ENCODE peak calls at places on chromosomes 4 and X, in six cellular contexts. A, S, G, W, E and Q are unnamed samples.
A peak's percentile ranks its signal among the peaks of the same experiment; 100 is the strongest.

GRCh38 chr4:94475794-94476193 is 24.1 kb downstream of the PDLIM5 start:
- DNase-seq in G (no peak), W (no peak), A (no peak), S (no peak), E (no peak), Q (no peak)

GRCh38 chrX:1321689-1322088 is 14.9 kb upstream of the IL3RA start:
- DNase-seq in E (no peak), W (no peak), A (no peak), G (peak; percentile 21), S (no peak), Q (no peak)

GRCh38 chr4:73914071-73914470 is 44.9 kb downstream of the CXCL1 start:
- DNase-seq in E (no peak), S (no peak), A (no peak), G (no peak), W (no peak), Q (no peak)

GRCh38 chr4:151329217-151330007 is 4.0 kb upstream of the SH3D19 start:
- DNase-seq in A (no peak), G (no peak), E (no peak), S (peak; percentile 28), W (peak; percentile 79), Q (peak; percentile 46)

GRCh38 chr4:5955201-5955821 is 62.4 kb upstream of the CRMP1 start:
- DNase-seq in W (no peak), S (no peak), E (no peak), A (no peak), G (no peak), Q (no peak)

GRCh38 chrX:40513012-40513411 is 67.8 kb upstream of the ATP6AP2 start:
- DNase-seq in A (no peak), S (no peak), W (no peak), G (no peak), E (no peak), Q (no peak)

GRCh38 chr4:80897537-80898303 is 132.8 kb upstream of the BMP3 start:
- DNase-seq in G (no peak), S (no peak), E (no peak), A (no peak), W (peak; percentile 59), Q (peak; percentile 59)

GRCh38 chrX:115410731-115411435 is 121.4 kb downstream of the LUZP4 start:
- DNase-seq in E (no peak), G (no peak), W (no peak), A (no peak), S (peak; percentile 62), Q (no peak)

GRCh38 chr4:98828801-98829200 is 100.1 kb downstream of the EIF4E start:
- DNase-seq in A (no peak), G (no peak), W (peak; percentile 37), E (no peak), S (peak; percentile 35), Q (peak; percentile 34)

GRCh38 chrX:10041383-10041782 is 74.2 kb downstream of the CLDN34 start:
- DNase-seq in E (no peak), A (no peak), G (no peak), S (no peak), W (no peak), Q (no peak)

GRCh38 chr4:153345011-153345981 is 808 bp downstream of the MND1 start:
- DNase-seq in A (no peak), G (peak; percentile 73), E (peak; percentile 14), S (peak; percentile 75), W (peak; percentile 57), Q (peak; percentile 42)

GRCh38 chr4:106898621-106899230 is 137.4 kb downstream of the DKK2 start:
- DNase-seq in A (no peak), G (no peak), E (no peak), W (peak; percentile 75), S (peak; percentile 71), Q (peak; percentile 16)

GRCh38 chrX:71367396-71367795 is 1.2 kb downstream of the TAF1 start:
- DNase-seq in G (no peak), W (no peak), A (no peak), E (no peak), S (peak; percentile 10), Q (no peak)